ENCODE peak calls at places on chromosomes 13 and 19, in four cellular contexts. One of them, this sample, is unnamed.

GRCh38 chr19:49873149-49873521 is 4.0 kb downstream of the AKT1S1 start:
- DNase-seq in A549: no peak
- DNase-seq in HepG2: no peak
- DNase-seq in K562: no peak
- DNase-seq in this sample: no peak

GRCh38 chr19:38898788-38899446 is 501 bp downstream of the SIRT2 start:
- DNase-seq in A549: no peak
- DNase-seq in HepG2: no peak
- DNase-seq in K562: no peak
- DNase-seq in this sample: no peak

GRCh38 chr13:30870049-30870884 is 35.8 kb upstream of the MEDAG start:
- DNase-seq in A549: peak
- DNase-seq in HepG2: no peak
- DNase-seq in K562: peak
- DNase-seq in this sample: peak

GRCh38 chr19:31316201-31316951 is 32.9 kb downstream of the TSHZ3 start:
- DNase-seq in A549: no peak
- DNase-seq in HepG2: no peak
- DNase-seq in K562: no peak
- DNase-seq in this sample: no peak

GRCh38 chr13:84651288-84651687 is 769.0 kb upstream of the SLITRK1 start:
- DNase-seq in A549: no peak
- DNase-seq in HepG2: peak
- DNase-seq in K562: no peak
- DNase-seq in this sample: no peak

GRCh38 chr13:113119166-113119821 is 3.3 kb upstream of the F10 start:
- DNase-seq in A549: no peak
- DNase-seq in HepG2: no peak
- DNase-seq in K562: no peak
- DNase-seq in this sample: no peak

GRCh38 chr13:50524540-50524939 is 319.0 kb downstream of the DLEU7 start:
- DNase-seq in A549: no peak
- DNase-seq in HepG2: no peak
- DNase-seq in K562: no peak
- DNase-seq in this sample: no peak

GRCh38 chr19:49421039-49421877 is 2.0 kb downstream of the PTH2 start:
- DNase-seq in A549: no peak
- DNase-seq in HepG2: no peak
- DNase-seq in K562: peak
- DNase-seq in this sample: peak

GRCh38 chr13:47121092-47121763 is 224.4 kb upstream of the HTR2A start:
- DNase-seq in A549: no peak
- DNase-seq in HepG2: no peak
- DNase-seq in K562: peak
- DNase-seq in this sample: no peak

GRCh38 chr19:5183616-5184015 is 157.0 kb downstream of the PTPRS start:
- DNase-seq in A549: no peak
- DNase-seq in HepG2: no peak
- DNase-seq in K562: no peak
- DNase-seq in this sample: no peak

GRCh38 chr13:94968040-94968756 is 255.9 kb upstream of the SOX21 start:
- DNase-seq in A549: peak
- DNase-seq in HepG2: no peak
- DNase-seq in K562: no peak
- DNase-seq in this sample: peak

GRCh38 chr13:32938907-32939306 is 77.3 kb upstream of the KL start:
- DNase-seq in A549: peak
- DNase-seq in HepG2: no peak
- DNase-seq in K562: no peak
- DNase-seq in this sample: no peak

GRCh38 chr13:31987535-31988170 is 43.9 kb upstream of the FRY start:
- DNase-seq in A549: no peak
- DNase-seq in HepG2: no peak
- DNase-seq in K562: no peak
- DNase-seq in this sample: no peak

GRCh38 chr13:59120297-59120843 is 1043.4 kb downstream of the DIAPH3 start:
- DNase-seq in A549: no peak
- DNase-seq in HepG2: no peak
- DNase-seq in K562: no peak
- DNase-seq in this sample: no peak

GRCh38 chr13:93190006-93190405 is 36.6 kb upstream of the GPC6 start:
- DNase-seq in A549: no peak
- DNase-seq in HepG2: no peak
- DNase-seq in K562: no peak
- DNase-seq in this sample: no peak

GRCh38 chr19:51668167-51668566 is 21.5 kb upstream of the SIGLEC14 start:
- DNase-seq in A549: no peak
- DNase-seq in HepG2: no peak
- DNase-seq in K562: no peak
- DNase-seq in this sample: no peak

GRCh38 chr19:41218249-41218614 is 791 bp upstream of the AXL start:
- DNase-seq in A549: no peak
- DNase-seq in HepG2: no peak
- DNase-seq in K562: no peak
- DNase-seq in this sample: no peak

GRCh38 chr19:41222240-41222639 is 3.2 kb downstream of the AXL start:
- DNase-seq in A549: no peak
- DNase-seq in HepG2: no peak
- DNase-seq in K562: no peak
- DNase-seq in this sample: no peak

GRCh38 chr19:41221514-41222205 is 2.6 kb downstream of the AXL start:
- DNase-seq in A549: no peak
- DNase-seq in HepG2: no peak
- DNase-seq in K562: no peak
- DNase-seq in this sample: no peak

GRCh38 chr19:41218615-41219507 is at the start of gene AXL:
- DNase-seq in A549: peak
- DNase-seq in HepG2: peak
- DNase-seq in K562: peak
- DNase-seq in this sample: peak

GRCh38 chr19:41219924-41220567 is 1.0 kb downstream of the AXL start:
- DNase-seq in A549: peak
- DNase-seq in HepG2: no peak
- DNase-seq in K562: peak
- DNase-seq in this sample: no peak
- TF ChIP-seq HMGXB4 in A549: no peak
- TF ChIP-seq HMGXB4 in HepG2: no peak
- TF ChIP-seq HMGXB4 in K562: no peak
- TF ChIP-seq HMGXB4 in this sample: no peak

DNA sequence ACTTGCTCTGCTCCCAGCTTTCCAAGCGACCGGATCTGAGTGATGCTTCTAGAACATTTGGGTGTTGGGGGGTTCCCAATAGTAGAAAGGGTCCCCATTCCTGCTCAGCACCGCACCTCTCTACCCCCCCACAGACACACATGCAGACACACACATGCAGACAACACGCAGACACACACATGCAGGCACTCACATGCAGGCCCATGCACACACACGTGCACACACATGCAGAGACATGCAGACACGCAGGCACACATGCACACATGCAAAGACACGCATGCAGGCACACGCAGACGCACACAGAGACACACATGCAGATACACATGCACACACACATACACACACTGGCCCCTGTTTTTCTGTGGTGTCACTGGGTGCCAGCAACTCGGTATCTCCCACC is 23.8 kb downstream of the ONECUT3 start:
- DNase-seq in A549: no peak
- DNase-seq in HepG2: no peak
- DNase-seq in K562: no peak
- DNase-seq in this sample: no peak
- TF ChIP-seq HMGXB4 in A549: no peak
- TF ChIP-seq HMGXB4 in HepG2: no peak
- TF ChIP-seq HMGXB4 in K562: no peak
- TF ChIP-seq HMGXB4 in this sample: no peak

GRCh38 chr13:48536851-48537250 is 4.0 kb upstream of the RCBTB2 start:
- DNase-seq in A549: no peak
- DNase-seq in HepG2: no peak
- DNase-seq in K562: no peak
- DNase-seq in this sample: no peak
- TF ChIP-seq HMGXB4 in A549: no peak
- TF ChIP-seq HMGXB4 in HepG2: no peak
- TF ChIP-seq HMGXB4 in K562: no peak
- TF ChIP-seq HMGXB4 in this sample: no peak

DNA sequence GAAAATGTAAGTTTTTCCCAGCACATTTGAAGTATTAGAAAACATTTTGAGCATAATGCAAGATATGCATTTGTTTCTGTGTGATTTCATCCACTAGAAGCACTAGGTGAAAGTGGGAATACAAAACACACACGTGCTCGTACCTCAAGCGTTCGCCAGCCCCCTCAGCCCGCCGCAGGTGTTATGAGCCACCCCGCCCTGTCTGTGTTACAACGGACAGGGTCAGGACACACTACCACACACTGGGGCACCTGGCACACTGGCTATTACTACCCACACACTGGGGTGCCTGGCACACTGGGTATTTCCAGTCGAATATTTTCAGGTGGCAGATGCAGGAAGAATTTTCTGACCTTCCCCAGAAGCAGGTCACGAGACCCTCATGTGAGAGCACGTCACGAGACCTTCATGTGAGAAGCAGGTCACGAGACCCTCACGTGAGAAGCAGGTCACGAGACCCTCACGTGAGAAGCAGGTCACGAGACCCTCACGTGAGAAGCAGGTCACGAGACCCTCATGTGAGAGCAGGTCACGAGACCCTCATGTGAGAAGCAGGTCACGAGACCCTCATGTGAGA is 63.4 kb upstream of the ARHGEF7 start:
- DNase-seq in A549: no peak
- DNase-seq in HepG2: no peak
- DNase-seq in K562: no peak
- DNase-seq in this sample: no peak
- TF ChIP-seq HMGXB4 in A549: no peak
- TF ChIP-seq HMGXB4 in HepG2: no peak
- TF ChIP-seq HMGXB4 in K562: no peak
- TF ChIP-seq HMGXB4 in this sample: no peak

GRCh38 chr13:22063416-22064124 is 392.7 kb downstream of the FGF9 start:
- DNase-seq in A549: no peak
- DNase-seq in HepG2: no peak
- DNase-seq in K562: no peak
- DNase-seq in this sample: no peak
- TF ChIP-seq HMGXB4 in A549: no peak
- TF ChIP-seq HMGXB4 in HepG2: no peak
- TF ChIP-seq HMGXB4 in K562: no peak
- TF ChIP-seq HMGXB4 in this sample: no peak

GRCh38 chr19:10717054-10717355 is 874 bp upstream of the DNM2 start:
- DNase-seq in A549: no peak
- DNase-seq in HepG2: no peak
- DNase-seq in K562: no peak
- DNase-seq in this sample: no peak

GRCh38 chr19:10720607-10721125 is 2.8 kb downstream of the DNM2 start:
- DNase-seq in A549: no peak
- DNase-seq in HepG2: no peak
- DNase-seq in K562: no peak
- DNase-seq in this sample: no peak

GRCh38 chr19:10719466-10719961 is 1.6 kb downstream of the DNM2 start:
- DNase-seq in A549: no peak
- DNase-seq in HepG2: no peak
- DNase-seq in K562: peak
- DNase-seq in this sample: no peak

GRCh38 chr19:10717356-10718204 is at the start of gene DNM2:
- DNase-seq in A549: peak
- DNase-seq in HepG2: peak
- DNase-seq in K562: peak
- DNase-seq in this sample: peak

DNA sequence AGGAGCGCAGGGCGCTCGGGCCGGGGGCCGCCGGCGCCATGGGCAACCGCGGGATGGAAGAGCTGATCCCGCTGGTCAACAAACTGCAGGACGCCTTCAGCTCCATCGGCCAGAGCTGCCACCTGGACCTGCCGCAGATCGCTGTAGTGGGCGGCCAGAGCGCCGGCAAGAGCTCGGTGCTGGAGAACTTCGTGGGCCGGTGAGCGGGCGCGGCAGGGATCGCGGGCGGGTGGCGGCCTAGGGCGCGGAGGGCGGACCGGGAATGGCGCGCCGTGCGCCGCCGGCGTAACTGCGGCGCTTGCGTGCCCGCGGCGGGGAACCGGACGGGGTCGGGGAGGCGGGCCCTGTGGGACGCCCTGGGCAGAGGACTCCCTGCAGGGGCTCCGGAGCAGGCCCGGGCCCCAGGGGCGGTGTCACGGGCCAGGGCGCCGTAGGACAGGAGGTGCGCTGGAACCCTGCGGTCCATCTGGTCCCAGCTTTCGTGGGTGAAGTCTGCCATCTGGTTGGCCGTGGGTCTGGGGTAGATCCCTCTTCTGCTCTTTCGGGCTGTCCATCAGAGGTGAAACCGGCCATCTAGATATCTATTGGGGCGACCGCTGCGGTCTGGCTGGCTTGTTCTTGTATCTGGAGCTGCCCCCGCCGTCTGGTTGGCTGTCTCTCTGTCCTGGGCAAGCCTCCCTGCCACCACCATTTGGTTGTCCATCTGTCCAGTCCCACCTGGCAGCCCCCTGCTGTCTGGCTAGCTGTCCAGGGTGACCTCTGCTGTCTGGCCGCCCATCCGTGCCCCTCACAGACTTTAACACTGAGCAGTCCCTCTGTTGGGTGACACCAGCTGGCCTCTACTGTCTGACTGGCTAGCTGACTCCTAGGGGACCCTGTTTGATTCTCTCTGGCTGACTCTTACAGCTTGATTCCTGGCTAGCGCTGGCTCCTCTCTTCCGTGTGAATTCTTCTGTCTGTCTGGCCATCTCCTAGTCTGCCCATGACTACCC is 622 bp downstream of the DNM2 start:
- DNase-seq in A549: no peak
- DNase-seq in HepG2: no peak
- DNase-seq in K562: peak
- DNase-seq in this sample: peak
- TF ChIP-seq HMGXB4 in A549: no peak
- TF ChIP-seq HMGXB4 in HepG2: peak
- TF ChIP-seq HMGXB4 in K562: no peak
- TF ChIP-seq HMGXB4 in this sample: no peak

GRCh38 chr19:35264281-35265125 is 4.3 kb upstream of the USF2 start:
- DNase-seq in A549: no peak
- DNase-seq in HepG2: no peak
- DNase-seq in K562: no peak
- DNase-seq in this sample: peak
- TF ChIP-seq HMGXB4 in A549: no peak
- TF ChIP-seq HMGXB4 in HepG2: no peak
- TF ChIP-seq HMGXB4 in K562: no peak
- TF ChIP-seq HMGXB4 in this sample: no peak

GRCh38 chr19:45138303-45138751 is 22.5 kb downstream of the NKPD1 start:
- DNase-seq in A549: no peak
- DNase-seq in HepG2: no peak
- DNase-seq in K562: peak
- DNase-seq in this sample: no peak

GRCh38 chr19:45139286-45140143 is 21.3 kb downstream of the NKPD1 start:
- DNase-seq in A549: no peak
- DNase-seq in HepG2: no peak
- DNase-seq in K562: no peak
- DNase-seq in this sample: no peak

GRCh38 chr19:45135176-45135575 is 25.6 kb downstream of the NKPD1 start:
- DNase-seq in A549: no peak
- DNase-seq in HepG2: no peak
- DNase-seq in K562: no peak
- DNase-seq in this sample: no peak

GRCh38 chr19:45136507-45137178 is 24.1 kb downstream of the NKPD1 start:
- DNase-seq in A549: no peak
- DNase-seq in HepG2: no peak
- DNase-seq in K562: no peak
- DNase-seq in this sample: no peak

GRCh38 chr19:45137179-45137761 is 23.5 kb downstream of the NKPD1 start:
- DNase-seq in A549: no peak
- DNase-seq in HepG2: no peak
- DNase-seq in K562: no peak
- DNase-seq in this sample: no peak
- TF ChIP-seq HMGXB4 in A549: no peak
- TF ChIP-seq HMGXB4 in HepG2: no peak
- TF ChIP-seq HMGXB4 in K562: no peak
- TF ChIP-seq HMGXB4 in this sample: no peak